ENCODE peak calls at places on chromosomes 13 and 19, in four cellular contexts. G is lower lobe of right lung; T is CD8-positive, alpha-beta T cell; U is foreskin fibroblast. W is an unnamed sample.

GRCh38 chr13:81987677-81988357 is 1646.9 kb upstream of the SPRY2 start:
- DNase-seq in G (no peak), T (no peak), U (no peak), W (no peak)

GRCh38 chr19:43467730-43468129 is 2.3 kb upstream of the LYPD3 start:
- DNase-seq in U (peak), T (no peak), G (no peak), W (no peak)

GRCh38 chr13:26707122-26708006 is 53.2 kb downstream of the GPR12 start:
- DNase-seq in T (no peak), G (no peak), U (peak), W (no peak)

GRCh38 chr13:33052446-33052845 is 36.2 kb downstream of the KL start:
- DNase-seq in T (no peak), U (peak), G (no peak), W (no peak)

GRCh38 chr19:11482384-11483050 is 1.7 kb upstream of the ELAVL3 start:
- DNase-seq in T (peak), U (peak), G (peak), W (no peak)

GRCh38 chr19:40703029-40703755 is 12.7 kb upstream of the NUMBL start:
- DNase-seq in G (no peak), U (no peak), T (no peak), W (no peak)

GRCh38 chr19:50315773-50316448 is 13.3 kb downstream of the KCNC3 start:
- DNase-seq in T (no peak), U (no peak), G (no peak), W (no peak)

GRCh38 chr13:37011788-37012187 is 11.2 kb downstream of the EXOSC8 start:
- DNase-seq in T (no peak), U (no peak), G (no peak), W (no peak)

GRCh38 chr19:21751379-21751778 is 16.0 kb downstream of the ZNF100 start:
- DNase-seq in U (peak), T (no peak), G (no peak), W (no peak)

GRCh38 chr19:8307400-8307964 is 676 bp downstream of the CD320 start:
- DNase-seq in T (no peak), G (no peak), U (peak), W (no peak)

GRCh38 chr19:45125975-45126493 is 33.1 kb downstream of the PPP1R37 start:
- DNase-seq in G (peak), T (peak), U (peak), W (no peak)

GRCh38 chr19:9917322-9917721 is 19.0 kb downstream of the OLFM2 start:
- DNase-seq in G (no peak), T (no peak), U (peak), W (no peak)

GRCh38 chr19:50268046-50268445 is 61.1 kb downstream of the KCNC3 start:
- DNase-seq in T (no peak), G (no peak), U (no peak), W (no peak)

GRCh38 chr13:26460652-26461051 is 96.8 kb upstream of the WASF3 start:
- DNase-seq in U (peak), T (no peak), G (no peak), W (no peak)

GRCh38 chr13:51714663-51715168 is 89.2 kb downstream of the DHRS12 start:
- DNase-seq in G (no peak), U (peak), T (no peak), W (no peak)

GRCh38 chr13:43835701-43836100 is 43.8 kb downstream of the CCDC122 start:
- DNase-seq in G (no peak), T (no peak), U (peak), W (no peak)

GRCh38 chr13:45658586-45659235 is 43.2 kb upstream of the ERICH6B start:
- DNase-seq in U (peak), T (no peak), G (no peak), W (no peak)

GRCh38 chr19:49692102-49692599 is 1.2 kb downstream of the CPT1C start:
- DNase-seq in G (no peak), U (no peak), T (no peak), W (no peak)

GRCh38 chr13:113179374-113180230 is 21.2 kb downstream of the PROZ start:
- DNase-seq in U (no peak), T (no peak), G (no peak), W (no peak)

GRCh38 chr19:50214699-50215543 is 11.5 kb downstream of the MYH14 start:
- DNase-seq in T (no peak), U (no peak), G (peak), W (peak)

GRCh38 chr13:33832872-33833271 is 14.9 kb downstream of the RFC3 start:
- DNase-seq in T (no peak), U (no peak), G (no peak), W (no peak)

GRCh38 chr19:5539431-5539833 is 28.3 kb downstream of the TINCR start:
- DNase-seq in T (no peak), U (no peak), G (no peak), W (no peak)

GRCh38 chr19:5533257-5533656 is 34.5 kb downstream of the TINCR start:
- DNase-seq in T (no peak), G (no peak), U (no peak), W (no peak)

GRCh38 chr19:5537870-5538269 is 29.9 kb downstream of the TINCR start:
- DNase-seq in G (no peak), T (no peak), U (no peak), W (no peak)

GRCh38 chr19:5534787-5535586 is 32.8 kb downstream of the TINCR start:
- DNase-seq in U (peak), G (no peak), T (no peak), W (no peak)

DNA sequence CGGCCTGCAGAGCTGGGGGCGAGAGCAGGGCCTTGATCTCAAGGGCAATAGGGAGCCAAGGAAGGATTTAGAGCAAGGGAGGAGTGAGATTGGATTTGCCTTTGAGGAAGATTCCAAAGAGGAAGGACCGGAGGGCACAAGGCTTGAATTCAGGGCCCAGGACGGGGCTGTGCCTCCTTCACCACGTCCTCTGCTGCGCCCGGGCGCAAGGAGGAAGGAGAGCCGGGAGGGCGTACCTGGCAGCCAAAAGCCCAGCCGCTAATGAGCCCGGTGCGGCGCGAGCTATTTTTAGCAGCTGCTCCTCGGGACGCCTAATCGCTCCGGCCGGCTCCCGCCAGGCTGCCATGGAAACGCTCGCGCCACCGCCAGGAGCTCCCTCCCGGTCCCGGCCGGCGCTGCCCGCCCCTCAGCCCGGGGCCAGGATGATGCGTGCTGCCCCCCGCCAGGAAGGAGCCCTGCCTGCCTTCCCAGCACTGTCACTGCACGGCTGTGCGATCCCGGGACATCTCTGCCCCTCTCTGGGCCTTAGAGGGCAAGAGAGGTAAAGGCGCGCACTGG is 31.3 kb downstream of the TINCR start:
- DNase-seq in U (peak), G (peak), T (no peak), W (no peak)
- H3K4me3 ChIP-seq in U (no peak), G (no peak), T (no peak), W (no peak)

GRCh38 chr19:38395381-38396127 is 7.1 kb downstream of the SPRED3 start:
- DNase-seq in U (no peak), T (peak), G (no peak), W (no peak)
- H3K4me3 ChIP-seq in U (no peak), T (peak), G (peak), W (no peak)

GRCh38 chr19:30060872-30061556 is 119.0 kb downstream of the URI1 start:
- DNase-seq in G (no peak), U (no peak), T (no peak), W (no peak)
- H3K4me3 ChIP-seq in G (no peak), U (no peak), T (no peak), W (no peak)

DNA sequence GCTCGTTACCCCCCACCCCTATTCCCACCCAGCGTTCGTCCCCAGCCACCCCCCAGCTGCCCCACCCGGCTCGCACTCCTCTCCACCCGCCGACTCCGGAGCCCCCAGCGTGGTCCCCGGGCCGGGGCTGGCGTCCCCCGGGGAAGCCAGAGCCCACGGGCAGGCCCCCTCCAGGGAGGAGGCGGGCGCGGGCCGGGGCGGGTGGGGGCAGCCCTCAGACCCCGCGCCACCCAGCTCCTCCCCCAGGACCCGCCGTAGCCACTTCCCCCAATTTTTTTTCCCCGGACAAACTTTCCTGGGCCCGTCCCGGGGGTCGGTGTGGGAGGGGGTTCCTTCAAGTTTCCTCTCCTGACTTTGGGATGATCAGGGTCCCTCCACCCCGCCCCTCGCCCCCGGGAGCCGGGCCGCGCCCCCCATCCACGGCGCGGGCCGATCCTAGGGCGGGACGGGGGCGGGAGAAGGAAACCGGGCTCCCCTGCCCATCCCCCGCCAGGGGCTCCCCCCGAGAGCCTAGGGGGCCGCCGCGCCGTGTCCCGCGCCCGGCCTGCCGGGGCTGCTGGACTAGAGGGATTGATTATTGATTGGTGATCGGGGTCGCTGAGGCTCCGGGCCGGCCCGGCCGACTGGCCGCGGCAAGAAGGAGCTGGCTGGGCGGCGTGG is 927 bp upstream of the TSHZ3 start:
- DNase-seq in G (no peak), T (no peak), U (peak), W (no peak)
- H3K4me3 ChIP-seq in G (peak), T (peak), U (peak), W (peak)

GRCh38 chr19:30795727-30796126 is 423.5 kb downstream of the ZNF536 start:
- DNase-seq in T (no peak), U (no peak), G (no peak), W (no peak)
- H3K4me3 ChIP-seq in T (no peak), U (no peak), G (no peak), W (no peak)

DNA sequence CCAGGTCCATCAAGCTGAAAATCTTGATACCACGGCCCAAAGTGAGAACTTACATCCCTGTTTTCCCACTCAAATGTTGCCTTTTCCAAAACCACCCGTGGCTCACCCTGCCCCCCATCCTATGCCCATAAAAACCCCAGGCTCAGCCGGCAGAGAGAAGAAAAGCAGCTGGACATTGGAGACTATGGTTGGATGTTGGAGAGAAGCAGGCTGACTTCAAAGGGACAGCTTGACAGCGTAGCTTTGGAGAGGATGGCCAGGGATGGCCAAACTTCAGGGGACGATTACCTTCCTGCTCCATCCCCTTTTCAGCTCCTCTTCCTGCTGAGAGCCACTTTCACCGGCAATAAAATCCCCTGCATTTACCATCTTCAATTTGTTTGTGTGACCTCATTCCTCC is 3.5 kb upstream of the ZNF792 start:
- DNase-seq in G (no peak), U (no peak), T (no peak), W (no peak)
- H3K4me3 ChIP-seq in G (no peak), U (no peak), T (no peak), W (no peak)